ENCODE peak calls at places on chromosomes 12 and 14, in four cellular contexts. One of them, this sample, is unnamed.

GRCh38 chr14:63249112-63249511 is 44.9 kb downstream of the RHOJ start:
- DNase-seq in mesendoderm: no peak
- DNase-seq in H1: no peak
- DNase-seq in H9: no peak
- DNase-seq in this sample: peak; percentile 48

GRCh38 chr14:67532998-67533753 is at the start of gene PLEKHH1:
- DNase-seq in mesendoderm: peak; percentile 87
- DNase-seq in H1: peak; percentile 84
- DNase-seq in H9: peak; percentile 83
- DNase-seq in this sample: peak; percentile 57

GRCh38 chr12:20523658-20524057 is 155.3 kb downstream of the PDE3A start:
- DNase-seq in mesendoderm: no peak
- DNase-seq in H1: no peak
- DNase-seq in H9: no peak
- DNase-seq in this sample: peak; percentile 65

GRCh38 chr12:31728289-31728916 is 418 bp downstream of the AMN1 start:
- DNase-seq in mesendoderm: no peak
- DNase-seq in H1: peak; percentile 69
- DNase-seq in H9: peak; percentile 56
- DNase-seq in this sample: no peak

GRCh38 chr14:95562892-95563685 is 28.2 kb downstream of the GLRX5 start:
- DNase-seq in mesendoderm: no peak
- DNase-seq in H1: no peak
- DNase-seq in H9: no peak
- DNase-seq in this sample: peak; percentile 16

GRCh38 chr12:19161251-19161650 is 31.7 kb downstream of the PLEKHA5 start:
- DNase-seq in mesendoderm: no peak
- DNase-seq in H1: no peak
- DNase-seq in H9: no peak
- DNase-seq in this sample: no peak

GRCh38 chr12:45553204-45553603 is 176.3 kb upstream of the ARID2 start:
- DNase-seq in mesendoderm: no peak
- DNase-seq in H1: no peak
- DNase-seq in H9: no peak
- DNase-seq in this sample: peak; percentile 6

GRCh38 chr12:68359669-68360068 is 27.5 kb upstream of the MDM1 start:
- DNase-seq in mesendoderm: no peak
- DNase-seq in H1: no peak
- DNase-seq in H9: no peak
- DNase-seq in this sample: no peak

GRCh38 chr12:46523863-46524770 is 151.5 kb upstream of the SLC38A2 start:
- DNase-seq in mesendoderm: no peak
- DNase-seq in H1: no peak
- DNase-seq in H9: no peak
- DNase-seq in this sample: peak; percentile 100

GRCh38 chr12:28961948-28962384 is 187.1 kb upstream of the FAR2 start:
- DNase-seq in mesendoderm: no peak
- DNase-seq in H1: no peak
- DNase-seq in H9: no peak
- DNase-seq in this sample: no peak

GRCh38 chr14:79809849-79810612 is 401.3 kb downstream of the DIO2 start:
- DNase-seq in mesendoderm: peak; percentile 57
- DNase-seq in H1: no peak
- DNase-seq in H9: no peak
- DNase-seq in this sample: peak; percentile 41

GRCh38 chr12:46941981-46942380 is 116.2 kb upstream of the SLC38A4 start:
- DNase-seq in mesendoderm: no peak
- DNase-seq in H1: no peak
- DNase-seq in H9: no peak
- DNase-seq in this sample: no peak

GRCh38 chr14:82999802-83000201 is 1466.1 kb upstream of the SEL1L start:
- DNase-seq in mesendoderm: peak; percentile 42
- DNase-seq in H1: no peak
- DNase-seq in H9: peak; percentile 26
- DNase-seq in this sample: peak; percentile 22

DNA sequence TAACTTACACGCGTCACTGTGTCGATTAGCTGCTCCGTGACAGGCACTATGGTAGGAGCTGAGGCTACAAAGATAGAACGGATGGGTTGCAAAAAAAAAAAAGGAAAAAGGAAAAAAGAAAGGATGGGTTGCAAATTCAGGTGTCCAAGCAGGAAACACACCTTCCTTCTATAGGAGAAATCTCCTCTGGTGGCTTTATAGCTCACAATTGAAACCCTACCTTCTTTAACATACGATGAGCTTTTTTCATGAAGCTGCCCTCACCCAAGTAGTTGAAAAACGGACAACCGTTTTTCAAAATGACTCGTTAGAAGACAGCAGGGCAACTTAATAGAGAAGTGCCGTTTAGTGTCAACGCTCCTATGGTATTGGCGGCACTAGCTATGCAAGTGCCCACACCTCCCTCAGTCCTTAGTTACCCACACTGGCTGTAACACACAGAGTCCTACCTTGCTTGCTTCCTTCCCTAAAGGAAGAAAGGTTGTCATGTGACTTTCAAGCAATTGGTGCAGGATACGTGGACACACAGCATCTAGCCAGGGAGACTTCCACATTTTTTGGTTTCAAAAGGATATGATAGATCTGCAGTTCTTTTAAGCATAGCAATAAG is 677 bp upstream of the TRIP11 start:
- DNase-seq in mesendoderm: peak; percentile 62
- DNase-seq in H1: no peak
- DNase-seq in H9: no peak
- DNase-seq in this sample: peak; percentile 61
- H3K9ac ChIP-seq in mesendoderm: peak overlapping the region; percentile 94
- H3K9ac ChIP-seq in H1: peak overlapping the region; percentile 98
- H3K9ac ChIP-seq in H9: peak overlapping the region; percentile 80
- H3K9ac ChIP-seq in this sample: peak overlapping the region; percentile 72

GRCh38 chr12:48004039-48004940 is at the start of gene COL2A1:
- DNase-seq in mesendoderm: peak; percentile 71
- DNase-seq in H1: peak; percentile 88
- DNase-seq in H9: peak; percentile 90
- DNase-seq in this sample: peak; percentile 12
- H2BK5ac ChIP-seq in mesendoderm: no peak within 1 kb of the TSS
- H2BK5ac ChIP-seq in H1: peak within 1 kb of the TSS; percentile 45
- H2BK5ac ChIP-seq in H9: no peak within 1 kb of the TSS
- H2BK5ac ChIP-seq in this sample: no peak within 1 kb of the TSS

DNA sequence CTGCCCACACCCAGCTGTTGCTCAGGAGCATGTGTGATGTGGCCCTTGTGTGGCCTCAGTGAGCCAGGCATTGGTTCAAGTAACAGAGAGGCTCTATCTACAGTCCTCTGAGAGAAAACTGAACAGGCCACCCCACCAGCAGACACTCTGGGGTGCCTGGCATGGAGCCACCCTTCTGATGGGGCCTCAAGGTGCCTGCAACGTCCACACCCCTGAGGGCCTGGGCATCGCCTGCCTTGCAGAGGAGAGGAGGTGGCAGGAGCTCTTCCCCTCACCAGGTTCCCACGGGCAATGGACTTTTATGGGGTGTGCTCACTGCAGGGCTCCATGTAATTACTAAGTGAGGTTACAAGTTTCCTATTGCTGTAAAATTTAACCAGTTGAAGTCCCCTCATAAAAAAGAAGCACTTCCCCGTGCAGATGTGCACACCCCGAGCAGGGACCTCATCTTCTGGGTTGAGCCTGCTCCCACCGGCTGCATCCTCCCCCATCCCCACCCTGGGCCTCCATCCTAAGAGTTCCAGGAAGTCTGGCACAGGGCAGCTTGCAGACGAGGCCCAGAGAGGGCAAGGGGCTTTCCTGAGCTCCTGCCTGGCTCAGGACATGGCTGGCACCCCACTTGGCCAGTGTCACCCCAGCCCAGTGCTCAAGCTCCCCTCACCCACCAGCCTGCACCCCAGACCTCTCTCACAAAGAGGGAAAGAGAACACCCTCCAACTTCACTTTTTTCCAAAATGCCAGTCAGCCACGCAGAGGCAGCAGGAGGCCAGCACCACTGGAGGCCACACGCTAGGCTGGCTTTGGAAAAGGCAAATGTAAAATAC is 270.4 kb upstream of the RTL1 start:
- DNase-seq in mesendoderm: no peak
- DNase-seq in H1: no peak
- DNase-seq in H9: no peak
- DNase-seq in this sample: no peak
- H3K56ac ChIP-seq in mesendoderm: no peak overlapping the region
- H3K56ac ChIP-seq in H1: no peak overlapping the region
- H3K56ac ChIP-seq in H9: no peak overlapping the region
- H3K56ac ChIP-seq in this sample: no peak overlapping the region

GRCh38 chr12:132070298-132070697 is 73.8 kb downstream of the DDX51 start:
- DNase-seq in mesendoderm: no peak
- DNase-seq in H1: no peak
- DNase-seq in H9: no peak
- DNase-seq in this sample: no peak
- H3K9ac ChIP-seq in mesendoderm: no peak overlapping the region
- H3K9ac ChIP-seq in H1: no peak overlapping the region
- H3K9ac ChIP-seq in H9: no peak overlapping the region
- H3K9ac ChIP-seq in this sample: no peak overlapping the region

GRCh38 chr14:44854114-44854513 is 107.6 kb downstream of the KLHL28 start:
- DNase-seq in mesendoderm: no peak
- DNase-seq in H1: no peak
- DNase-seq in H9: no peak
- DNase-seq in this sample: no peak
- H2BK5ac ChIP-seq in mesendoderm: no peak overlapping the region
- H2BK5ac ChIP-seq in H1: no peak overlapping the region
- H2BK5ac ChIP-seq in H9: no peak overlapping the region
- H2BK5ac ChIP-seq in this sample: no peak overlapping the region

DNA sequence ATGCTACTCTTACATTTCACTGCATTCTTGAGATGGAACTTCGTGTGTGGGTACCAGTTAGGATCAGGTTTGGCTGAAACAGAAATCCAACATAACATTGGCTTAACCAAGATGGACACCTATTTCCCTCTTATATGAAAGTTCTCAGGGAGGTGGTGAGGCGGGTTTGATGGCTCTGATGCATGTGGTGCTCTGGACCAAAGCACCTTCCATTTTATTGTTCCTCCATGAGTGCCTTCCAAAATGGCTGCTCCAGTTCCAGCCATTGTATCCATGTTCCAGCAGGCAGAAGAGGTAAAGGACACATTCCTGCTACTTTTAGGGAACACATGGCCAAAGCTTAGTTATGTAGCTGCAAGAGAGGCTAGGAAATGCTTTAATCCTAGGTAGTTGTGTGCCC is 29.6 kb downstream of the BRI3BP start:
- DNase-seq in mesendoderm: no peak
- DNase-seq in H1: no peak
- DNase-seq in H9: no peak
- DNase-seq in this sample: no peak
- H3K56ac ChIP-seq in mesendoderm: no peak overlapping the region
- H3K56ac ChIP-seq in H1: no peak overlapping the region
- H3K56ac ChIP-seq in H9: no peak overlapping the region
- H3K56ac ChIP-seq in this sample: no peak overlapping the region

This sample was measured in IMR-90.